ENCODE peak calls at places on chromosomes 12 and 14, in ten cellular contexts. One of them, this sample, is unnamed. For H3K9me3 and H3K27me3, the result is how much of the 10 kb centered on the place peaks cover.

GRCh38 chr12:95980437-95980836 is 15.7 kb downstream of the HAL start:
- DNase-seq in GM23248: no peak
- DNase-seq in left ventricle myocardium inferior: no peak
- DNase-seq in upper lobe of right lung: no peak
- DNase-seq in pancreas: no peak
- DNase-seq in heart right ventricle: no peak
- DNase-seq in cardiac muscle cell: no peak
- DNase-seq in adrenal gland: no peak
- DNase-seq in prostate gland: no peak
- DNase-seq in CD4-positive, alpha-beta T cell: no peak
- DNase-seq in this sample: peak

GRCh38 chr14:42715316-42715715 is 1108.6 kb downstream of the LRFN5 start:
- DNase-seq in GM23248: peak
- DNase-seq in left ventricle myocardium inferior: no peak
- DNase-seq in upper lobe of right lung: no peak
- DNase-seq in pancreas: no peak
- DNase-seq in heart right ventricle: no peak
- DNase-seq in cardiac muscle cell: no peak
- DNase-seq in adrenal gland: no peak
- DNase-seq in prostate gland: no peak
- DNase-seq in CD4-positive, alpha-beta T cell: no peak
- DNase-seq in this sample: no peak

GRCh38 chr12:108561852-108562347 is 496 bp upstream of the ISCU start:
- DNase-seq in GM23248: no peak
- DNase-seq in left ventricle myocardium inferior: no peak
- DNase-seq in upper lobe of right lung: no peak
- DNase-seq in pancreas: no peak
- DNase-seq in heart right ventricle: no peak
- DNase-seq in cardiac muscle cell: no peak
- DNase-seq in adrenal gland: no peak
- DNase-seq in prostate gland: no peak
- DNase-seq in CD4-positive, alpha-beta T cell: no peak
- DNase-seq in this sample: no peak

GRCh38 chr14:73025544-73025943 is 1.4 kb downstream of the ZFYVE1 start:
- DNase-seq in GM23248: peak
- DNase-seq in left ventricle myocardium inferior: no peak
- DNase-seq in upper lobe of right lung: no peak
- DNase-seq in pancreas: no peak
- DNase-seq in heart right ventricle: no peak
- DNase-seq in cardiac muscle cell: no peak
- DNase-seq in adrenal gland: no peak
- DNase-seq in prostate gland: no peak
- DNase-seq in CD4-positive, alpha-beta T cell: no peak
- DNase-seq in this sample: no peak

GRCh38 chr12:105385141-105385540 is 54.6 kb downstream of the C12orf75 start:
- DNase-seq in GM23248: peak
- DNase-seq in left ventricle myocardium inferior: no peak
- DNase-seq in upper lobe of right lung: no peak
- DNase-seq in pancreas: no peak
- DNase-seq in heart right ventricle: no peak
- DNase-seq in cardiac muscle cell: no peak
- DNase-seq in adrenal gland: no peak
- DNase-seq in prostate gland: no peak
- DNase-seq in CD4-positive, alpha-beta T cell: no peak
- DNase-seq in this sample: no peak

GRCh38 chr12:43305065-43305464 is 246.9 kb downstream of the ADAMTS20 start:
- DNase-seq in GM23248: no peak
- DNase-seq in left ventricle myocardium inferior: no peak
- DNase-seq in upper lobe of right lung: no peak
- DNase-seq in pancreas: no peak
- DNase-seq in heart right ventricle: no peak
- DNase-seq in cardiac muscle cell: no peak
- DNase-seq in adrenal gland: no peak
- DNase-seq in prostate gland: no peak
- DNase-seq in CD4-positive, alpha-beta T cell: no peak
- DNase-seq in this sample: no peak

GRCh38 chr14:95479494-95479893 is 37.0 kb downstream of the SYNE3 start:
- DNase-seq in GM23248: no peak
- DNase-seq in left ventricle myocardium inferior: no peak
- DNase-seq in upper lobe of right lung: no peak
- DNase-seq in pancreas: no peak
- DNase-seq in heart right ventricle: no peak
- DNase-seq in cardiac muscle cell: no peak
- DNase-seq in adrenal gland: no peak
- DNase-seq in prostate gland: no peak
- DNase-seq in CD4-positive, alpha-beta T cell: no peak
- DNase-seq in this sample: no peak

GRCh38 chr12:92759634-92760268 is 57.0 kb downstream of the PLEKHG7 start:
- DNase-seq in GM23248: peak
- DNase-seq in left ventricle myocardium inferior: no peak
- DNase-seq in upper lobe of right lung: no peak
- DNase-seq in pancreas: no peak
- DNase-seq in heart right ventricle: no peak
- DNase-seq in cardiac muscle cell: no peak
- DNase-seq in adrenal gland: peak
- DNase-seq in prostate gland: no peak
- DNase-seq in CD4-positive, alpha-beta T cell: no peak
- DNase-seq in this sample: peak

DNA sequence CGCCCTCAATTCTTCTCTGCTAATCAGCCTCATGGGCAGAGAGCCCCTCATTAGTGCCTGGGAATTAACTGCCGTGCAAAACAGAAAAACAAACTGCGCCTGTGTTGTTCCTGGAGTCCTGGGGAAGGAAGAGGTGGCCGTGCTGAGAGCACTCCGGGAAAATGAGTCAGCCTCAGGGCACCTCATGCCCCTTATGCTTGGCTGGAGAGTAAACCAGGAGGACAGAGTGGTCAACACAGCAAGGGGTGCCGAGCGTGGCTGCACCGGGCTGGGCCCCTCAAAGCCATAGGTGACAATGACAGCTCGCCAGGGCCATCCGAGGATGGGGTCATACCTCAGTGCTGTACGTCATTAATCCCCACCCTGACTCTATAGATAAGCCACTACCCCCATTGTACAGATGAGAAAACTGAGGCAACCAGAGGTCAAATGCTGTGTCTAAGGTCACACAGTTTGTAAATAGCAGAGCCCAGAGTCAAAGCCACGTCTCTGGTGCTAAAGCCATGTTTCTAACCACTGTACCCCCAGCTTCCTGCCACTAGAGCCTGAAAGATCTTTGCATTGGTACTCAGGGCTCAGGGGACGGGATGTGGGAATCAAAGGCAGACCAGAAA is 74.4 kb downstream of the RIMBP2 start:
- DNase-seq in GM23248: no peak
- DNase-seq in left ventricle myocardium inferior: no peak
- DNase-seq in upper lobe of right lung: no peak
- DNase-seq in pancreas: no peak
- DNase-seq in heart right ventricle: no peak
- DNase-seq in cardiac muscle cell: no peak
- DNase-seq in adrenal gland: no peak
- DNase-seq in prostate gland: no peak
- DNase-seq in CD4-positive, alpha-beta T cell: no peak
- DNase-seq in this sample: no peak
- H3K9me3 ChIP-seq in GM23248: under half
- H3K9me3 ChIP-seq in left ventricle myocardium inferior: under half
- H3K9me3 ChIP-seq in upper lobe of right lung: under half
- H3K9me3 ChIP-seq in pancreas: under half
- H3K9me3 ChIP-seq in heart right ventricle: under half
- H3K9me3 ChIP-seq in cardiac muscle cell: under half
- H3K9me3 ChIP-seq in adrenal gland: under half
- H3K9me3 ChIP-seq in prostate gland: under half
- H3K9me3 ChIP-seq in CD4-positive, alpha-beta T cell: under half
- H3K9me3 ChIP-seq in this sample: under half

GRCh38 chr14:68230941-68231717 is 411.6 kb downstream of the RAD51B start:
- DNase-seq in GM23248: peak
- DNase-seq in left ventricle myocardium inferior: no peak
- DNase-seq in upper lobe of right lung: no peak
- DNase-seq in pancreas: peak
- DNase-seq in heart right ventricle: no peak
- DNase-seq in cardiac muscle cell: no peak
- DNase-seq in adrenal gland: no peak
- DNase-seq in prostate gland: no peak
- DNase-seq in CD4-positive, alpha-beta T cell: no peak
- DNase-seq in this sample: peak

GRCh38 chr14:68233385-68233784 is 413.8 kb downstream of the RAD51B start:
- DNase-seq in GM23248: no peak
- DNase-seq in left ventricle myocardium inferior: no peak
- DNase-seq in upper lobe of right lung: no peak
- DNase-seq in pancreas: no peak
- DNase-seq in heart right ventricle: no peak
- DNase-seq in cardiac muscle cell: no peak
- DNase-seq in adrenal gland: no peak
- DNase-seq in prostate gland: no peak
- DNase-seq in CD4-positive, alpha-beta T cell: no peak
- DNase-seq in this sample: no peak

GRCh38 chr14:68232643-68233055 is 413.1 kb downstream of the RAD51B start:
- DNase-seq in GM23248: peak
- DNase-seq in left ventricle myocardium inferior: no peak
- DNase-seq in upper lobe of right lung: no peak
- DNase-seq in pancreas: peak
- DNase-seq in heart right ventricle: no peak
- DNase-seq in cardiac muscle cell: peak
- DNase-seq in adrenal gland: peak
- DNase-seq in prostate gland: peak
- DNase-seq in CD4-positive, alpha-beta T cell: no peak
- DNase-seq in this sample: peak

GRCh38 chr14:68234101-68234905 is 414.7 kb downstream of the RAD51B start:
- DNase-seq in GM23248: no peak
- DNase-seq in left ventricle myocardium inferior: no peak
- DNase-seq in upper lobe of right lung: no peak
- DNase-seq in pancreas: no peak
- DNase-seq in heart right ventricle: no peak
- DNase-seq in cardiac muscle cell: no peak
- DNase-seq in adrenal gland: no peak
- DNase-seq in prostate gland: no peak
- DNase-seq in CD4-positive, alpha-beta T cell: no peak
- DNase-seq in this sample: no peak

DNA sequence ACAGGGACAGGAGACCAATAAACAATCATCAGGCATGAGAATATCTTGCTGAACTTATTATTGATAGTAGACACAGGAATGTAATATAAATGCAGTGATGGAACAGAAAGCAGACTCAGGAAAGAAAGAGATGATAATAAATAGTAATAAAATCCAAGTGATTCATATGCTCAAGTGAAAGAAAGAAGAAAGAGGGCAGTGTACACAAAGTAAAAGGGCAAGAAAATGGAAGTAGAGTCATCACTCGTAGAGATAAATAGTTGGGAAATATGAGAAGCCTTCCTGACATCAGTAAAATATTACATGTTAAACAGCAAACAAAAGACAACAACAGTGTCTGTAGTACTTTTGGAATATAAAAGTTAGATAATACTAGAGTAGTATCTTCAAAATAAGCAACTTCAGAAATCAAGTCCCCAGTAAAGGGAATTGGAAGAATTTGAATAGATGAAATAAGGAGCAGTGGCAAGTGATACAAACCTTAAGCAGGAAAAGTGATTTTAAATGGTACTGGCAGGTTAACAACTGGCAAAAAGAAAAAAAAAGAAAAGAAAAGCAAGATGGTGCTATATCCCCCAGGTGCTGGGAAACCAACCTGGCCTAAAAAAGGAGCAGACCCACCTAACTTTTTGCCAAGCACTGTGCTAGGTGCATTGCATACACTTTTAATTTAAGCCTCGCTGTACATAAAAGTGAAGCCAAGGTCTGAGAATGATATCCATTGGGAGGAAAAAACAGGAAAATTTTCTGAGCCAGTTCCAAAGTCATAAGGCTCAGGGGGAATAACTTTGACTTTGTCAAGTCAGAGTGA is 412.5 kb downstream of the RAD51B start:
- DNase-seq in GM23248: peak
- DNase-seq in left ventricle myocardium inferior: no peak
- DNase-seq in upper lobe of right lung: no peak
- DNase-seq in pancreas: no peak
- DNase-seq in heart right ventricle: no peak
- DNase-seq in cardiac muscle cell: no peak
- DNase-seq in adrenal gland: no peak
- DNase-seq in prostate gland: no peak
- DNase-seq in CD4-positive, alpha-beta T cell: no peak
- DNase-seq in this sample: peak
- H3K27ac ChIP-seq in GM23248: peak
- H3K27ac ChIP-seq in left ventricle myocardium inferior: peak
- H3K27ac ChIP-seq in upper lobe of right lung: peak
- H3K27ac ChIP-seq in pancreas: peak
- H3K27ac ChIP-seq in heart right ventricle: peak
- H3K27ac ChIP-seq in cardiac muscle cell: no peak
- H3K27ac ChIP-seq in adrenal gland: peak
- H3K27ac ChIP-seq in prostate gland: peak
- H3K27ac ChIP-seq in CD4-positive, alpha-beta T cell: no peak
- H3K27ac ChIP-seq in this sample: peak

DNA sequence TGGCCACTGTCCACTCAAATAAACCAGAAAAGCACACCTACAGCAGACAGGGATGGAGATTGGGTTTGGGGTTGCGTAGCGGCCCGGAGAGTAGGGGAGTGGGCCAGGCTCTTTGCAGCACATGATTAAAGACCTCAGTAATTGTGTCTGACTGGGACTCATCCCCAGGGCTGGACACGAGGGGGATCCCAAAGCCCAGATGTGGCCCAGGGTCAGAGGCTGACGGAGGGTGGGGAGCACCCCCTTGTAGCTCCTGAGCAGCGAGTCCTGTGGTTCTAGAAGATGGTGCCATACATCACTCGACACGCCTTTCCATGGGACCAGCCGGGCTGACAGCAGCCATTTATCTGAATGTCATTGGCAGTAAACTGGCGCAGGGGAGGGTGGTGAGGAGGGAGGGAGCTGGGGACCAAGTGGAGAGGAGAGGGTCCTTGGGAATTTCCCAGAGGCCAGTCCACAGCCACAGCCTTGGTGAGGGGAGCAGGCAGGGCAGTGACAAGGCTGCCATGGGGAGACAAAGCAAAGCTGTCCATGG is 65.1 kb upstream of the FAM222A start:
- DNase-seq in GM23248: no peak
- DNase-seq in left ventricle myocardium inferior: no peak
- DNase-seq in upper lobe of right lung: no peak
- DNase-seq in pancreas: no peak
- DNase-seq in heart right ventricle: no peak
- DNase-seq in cardiac muscle cell: no peak
- DNase-seq in adrenal gland: no peak
- DNase-seq in prostate gland: no peak
- DNase-seq in CD4-positive, alpha-beta T cell: no peak
- DNase-seq in this sample: no peak
- H3K27me3 ChIP-seq in GM23248: under half
- H3K27me3 ChIP-seq in left ventricle myocardium inferior: under half
- H3K27me3 ChIP-seq in upper lobe of right lung: under half
- H3K27me3 ChIP-seq in pancreas: under half
- H3K27me3 ChIP-seq in heart right ventricle: under half
- H3K27me3 ChIP-seq in cardiac muscle cell: under half
- H3K27me3 ChIP-seq in adrenal gland: under half
- H3K27me3 ChIP-seq in prostate gland: under half
- H3K27me3 ChIP-seq in CD4-positive, alpha-beta T cell: under half
- H3K27me3 ChIP-seq in this sample: under half

DNA sequence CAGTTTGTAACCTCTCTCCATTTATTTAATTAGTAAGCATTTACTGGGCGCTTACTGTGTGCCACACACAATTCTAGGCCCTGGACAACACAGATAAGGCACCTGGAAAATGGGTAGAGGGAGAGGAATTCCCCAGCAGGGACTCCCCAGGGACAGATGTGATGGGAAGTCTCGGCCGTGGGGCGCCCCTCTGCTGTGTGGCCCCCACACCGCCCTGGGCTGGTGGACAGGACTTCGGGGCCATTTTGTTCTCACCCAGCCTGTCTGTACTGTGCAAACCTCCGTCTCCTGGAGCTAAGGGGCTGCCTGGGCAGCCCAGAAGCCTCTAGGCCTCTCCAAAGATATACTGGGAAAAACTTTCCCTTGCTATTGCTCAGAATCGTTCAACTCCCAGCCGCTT is 64.3 kb upstream of the NCOR2 start:
- DNase-seq in GM23248: no peak
- DNase-seq in left ventricle myocardium inferior: no peak
- DNase-seq in upper lobe of right lung: no peak
- DNase-seq in pancreas: no peak
- DNase-seq in heart right ventricle: no peak
- DNase-seq in cardiac muscle cell: no peak
- DNase-seq in adrenal gland: no peak
- DNase-seq in prostate gland: no peak
- DNase-seq in CD4-positive, alpha-beta T cell: no peak
- DNase-seq in this sample: no peak
- H3K9me3 ChIP-seq in GM23248: under half
- H3K9me3 ChIP-seq in left ventricle myocardium inferior: under half
- H3K9me3 ChIP-seq in upper lobe of right lung: under half
- H3K9me3 ChIP-seq in pancreas: under half
- H3K9me3 ChIP-seq in heart right ventricle: under half
- H3K9me3 ChIP-seq in cardiac muscle cell: under half
- H3K9me3 ChIP-seq in adrenal gland: under half
- H3K9me3 ChIP-seq in prostate gland: under half
- H3K9me3 ChIP-seq in CD4-positive, alpha-beta T cell: under half
- H3K9me3 ChIP-seq in this sample: under half